ENCODE peak calls at places on chromosomes 5 and 9, in five cellular contexts. One of them, this sample, is unnamed.

GRCh38 chr5:171092194-171092593 is 216.9 kb upstream of the TLX3 start:
- DNase-seq in B cell: no peak
- DNase-seq in PC-3: peak
- DNase-seq in left ventricle myocardium inferior: no peak
- DNase-seq in gastrocnemius medialis: no peak
- DNase-seq in this sample: no peak

GRCh38 chr5:155485344-155485743 is 471.8 kb downstream of the KIF4B start:
- DNase-seq in gastrocnemius medialis: no peak
- DNase-seq in B cell: no peak
- DNase-seq in left ventricle myocardium inferior: no peak
- DNase-seq in PC-3: no peak
- DNase-seq in this sample: no peak

GRCh38 chr5:143214458-143214857 is 189.0 kb downstream of the NR3C1 start:
- DNase-seq in B cell: no peak
- DNase-seq in left ventricle myocardium inferior: no peak
- DNase-seq in PC-3: no peak
- DNase-seq in gastrocnemius medialis: no peak
- DNase-seq in this sample: no peak

GRCh38 chr5:178522361-178522760 is 67.8 kb downstream of the COL23A1 start:
- DNase-seq in left ventricle myocardium inferior: no peak
- DNase-seq in PC-3: no peak
- DNase-seq in gastrocnemius medialis: no peak
- DNase-seq in B cell: no peak
- DNase-seq in this sample: no peak

GRCh38 chr9:123322771-123323481 is 33.1 kb upstream of the CRB2 start:
- DNase-seq in left ventricle myocardium inferior: no peak
- DNase-seq in PC-3: no peak
- DNase-seq in gastrocnemius medialis: no peak
- DNase-seq in B cell: peak
- DNase-seq in this sample: peak

GRCh38 chr9:100191264-100191663 is 92.2 kb downstream of the INVS start:
- DNase-seq in gastrocnemius medialis: no peak
- DNase-seq in PC-3: no peak
- DNase-seq in B cell: no peak
- DNase-seq in left ventricle myocardium inferior: no peak
- DNase-seq in this sample: no peak

GRCh38 chr9:27548055-27548741 is 18.6 kb upstream of the MOB3B start:
- DNase-seq in B cell: no peak
- DNase-seq in left ventricle myocardium inferior: no peak
- DNase-seq in PC-3: peak
- DNase-seq in gastrocnemius medialis: peak
- DNase-seq in this sample: no peak

GRCh38 chr9:133640160-133640559 is 4.0 kb downstream of the DBH start:
- DNase-seq in gastrocnemius medialis: no peak
- DNase-seq in left ventricle myocardium inferior: no peak
- DNase-seq in PC-3: no peak
- DNase-seq in B cell: no peak
- DNase-seq in this sample: no peak

GRCh38 chr9:111857555-111858211 is 38.9 kb upstream of the UGCG start:
- DNase-seq in B cell: no peak
- DNase-seq in left ventricle myocardium inferior: no peak
- DNase-seq in gastrocnemius medialis: no peak
- DNase-seq in PC-3: peak
- DNase-seq in this sample: no peak

GRCh38 chr9:124343533-124344290 is 71.5 kb downstream of the PSMB7 start:
- DNase-seq in left ventricle myocardium inferior: peak
- DNase-seq in B cell: no peak
- DNase-seq in PC-3: no peak
- DNase-seq in gastrocnemius medialis: no peak
- DNase-seq in this sample: no peak

GRCh38 chr5:53023969-53024368 is 34.8 kb downstream of the ITGA2 start:
- DNase-seq in PC-3: peak
- DNase-seq in left ventricle myocardium inferior: no peak
- DNase-seq in gastrocnemius medialis: no peak
- DNase-seq in B cell: no peak
- DNase-seq in this sample: no peak

GRCh38 chr5:132751444-132751843 is 4.2 kb downstream of the CCNI2 start:
- DNase-seq in left ventricle myocardium inferior: no peak
- DNase-seq in B cell: no peak
- DNase-seq in gastrocnemius medialis: peak
- DNase-seq in PC-3: no peak
- DNase-seq in this sample: no peak

GRCh38 chr5:142151436-142152382 is 43.1 kb downstream of the NDFIP1 start:
- DNase-seq in left ventricle myocardium inferior: no peak
- DNase-seq in B cell: peak
- DNase-seq in PC-3: peak
- DNase-seq in gastrocnemius medialis: no peak
- DNase-seq in this sample: peak

GRCh38 chr5:5192681-5193080 is 52.6 kb downstream of the ADAMTS16 start:
- DNase-seq in PC-3: no peak
- DNase-seq in left ventricle myocardium inferior: no peak
- DNase-seq in gastrocnemius medialis: no peak
- DNase-seq in B cell: no peak
- DNase-seq in this sample: no peak

GRCh38 chr5:85375525-85375924 is 990.8 kb upstream of the EDIL3 start:
- DNase-seq in B cell: no peak
- DNase-seq in gastrocnemius medialis: no peak
- DNase-seq in left ventricle myocardium inferior: no peak
- DNase-seq in PC-3: no peak
- DNase-seq in this sample: no peak

GRCh38 chr5:1830571-1831228 is 29.5 kb downstream of the NDUFS6 start:
- DNase-seq in left ventricle myocardium inferior: no peak
- DNase-seq in gastrocnemius medialis: no peak
- DNase-seq in PC-3: no peak
- DNase-seq in B cell: no peak
- DNase-seq in this sample: no peak

GRCh38 chr9:119370816-119371215 is 1.6 kb upstream of the BRINP1 start:
- DNase-seq in gastrocnemius medialis: no peak
- DNase-seq in left ventricle myocardium inferior: peak
- DNase-seq in PC-3: peak
- DNase-seq in B cell: no peak
- DNase-seq in this sample: no peak

GRCh38 chr5:180873628-180874520 is 12.8 kb upstream of the ZFP62 start:
- DNase-seq in B cell: no peak
- DNase-seq in gastrocnemius medialis: no peak
- DNase-seq in PC-3: no peak
- DNase-seq in left ventricle myocardium inferior: no peak
- DNase-seq in this sample: no peak

GRCh38 chr9:19934301-19934868 is 145.5 kb upstream of the SLC24A2 start:
- DNase-seq in B cell: no peak
- DNase-seq in left ventricle myocardium inferior: peak
- DNase-seq in PC-3: no peak
- DNase-seq in gastrocnemius medialis: no peak
- DNase-seq in this sample: no peak

GRCh38 chr5:143214890-143215289 is 188.6 kb downstream of the NR3C1 start:
- DNase-seq in B cell: no peak
- DNase-seq in left ventricle myocardium inferior: no peak
- DNase-seq in gastrocnemius medialis: no peak
- DNase-seq in PC-3: no peak
- DNase-seq in this sample: no peak

GRCh38 chr5:172106511-172107356 is 81.3 kb downstream of the STK10 start:
- DNase-seq in gastrocnemius medialis: no peak
- DNase-seq in left ventricle myocardium inferior: peak
- DNase-seq in B cell: peak
- DNase-seq in PC-3: peak
- DNase-seq in this sample: peak

GRCh38 chr9:27407966-27408365 is 111.0 kb upstream of the EQTN start:
- DNase-seq in gastrocnemius medialis: no peak
- DNase-seq in PC-3: peak
- DNase-seq in left ventricle myocardium inferior: no peak
- DNase-seq in B cell: no peak
- DNase-seq in this sample: no peak

GRCh38 chr5:35134278-35135030 is 86.7 kb upstream of the AGXT2 start:
- DNase-seq in gastrocnemius medialis: no peak
- DNase-seq in B cell: no peak
- DNase-seq in left ventricle myocardium inferior: no peak
- DNase-seq in PC-3: no peak
- DNase-seq in this sample: no peak

GRCh38 chr9:8717146-8717545 is 917.6 kb upstream of the DMAC1 start:
- DNase-seq in PC-3: no peak
- DNase-seq in B cell: no peak
- DNase-seq in left ventricle myocardium inferior: no peak
- DNase-seq in gastrocnemius medialis: no peak
- DNase-seq in this sample: no peak

GRCh38 chr5:149432861-149433462 is 53.9 kb upstream of the IL17B start:
- DNase-seq in B cell: no peak
- DNase-seq in gastrocnemius medialis: no peak
- DNase-seq in PC-3: no peak
- DNase-seq in left ventricle myocardium inferior: no peak
- DNase-seq in this sample: no peak

GRCh38 chr9:106333487-106333886 is 529.5 kb upstream of the ZNF462 start:
- DNase-seq in left ventricle myocardium inferior: no peak
- DNase-seq in B cell: no peak
- DNase-seq in PC-3: peak
- DNase-seq in gastrocnemius medialis: no peak
- DNase-seq in this sample: no peak

GRCh38 chr9:78972303-78973002 is 599.3 kb upstream of the TLE4 start:
- DNase-seq in left ventricle myocardium inferior: no peak
- DNase-seq in PC-3: no peak
- DNase-seq in B cell: no peak
- DNase-seq in gastrocnemius medialis: no peak
- DNase-seq in this sample: no peak

GRCh38 chr5:173395257-173395932 is 67.2 kb upstream of the STC2 start:
- DNase-seq in B cell: no peak
- DNase-seq in left ventricle myocardium inferior: no peak
- DNase-seq in gastrocnemius medialis: no peak
- DNase-seq in PC-3: peak
- DNase-seq in this sample: no peak

GRCh38 chr9:6330958-6331634 is 2.9 kb downstream of the TPD52L3 start:
- DNase-seq in B cell: no peak
- DNase-seq in gastrocnemius medialis: no peak
- DNase-seq in left ventricle myocardium inferior: no peak
- DNase-seq in PC-3: no peak
- DNase-seq in this sample: no peak

GRCh38 chr5:114221807-114222206 is 140.1 kb upstream of the KCNN2 start:
- DNase-seq in B cell: no peak
- DNase-seq in left ventricle myocardium inferior: no peak
- DNase-seq in gastrocnemius medialis: no peak
- DNase-seq in PC-3: no peak
- DNase-seq in this sample: no peak

GRCh38 chr5:114223866-114224265 is 138.0 kb upstream of the KCNN2 start:
- DNase-seq in B cell: no peak
- DNase-seq in gastrocnemius medialis: no peak
- DNase-seq in PC-3: peak
- DNase-seq in left ventricle myocardium inferior: no peak
- DNase-seq in this sample: no peak
- TF ChIP-seq CTCF in B cell: no peak
- TF ChIP-seq CTCF in gastrocnemius medialis: no peak
- TF ChIP-seq CTCF in PC-3: peak
- TF ChIP-seq CTCF in left ventricle myocardium inferior: peak
- TF ChIP-seq CTCF in this sample: no peak

GRCh38 chr9:130728721-130729120 is 35.1 kb downstream of the EXOSC2 start:
- DNase-seq in PC-3: peak
- DNase-seq in left ventricle myocardium inferior: no peak
- DNase-seq in B cell: no peak
- DNase-seq in gastrocnemius medialis: no peak
- DNase-seq in this sample: no peak

GRCh38 chr9:130732793-130733221 is 39.2 kb downstream of the EXOSC2 start:
- DNase-seq in PC-3: peak
- DNase-seq in B cell: no peak
- DNase-seq in gastrocnemius medialis: no peak
- DNase-seq in left ventricle myocardium inferior: no peak
- DNase-seq in this sample: no peak

GRCh38 chr9:130731355-130731754 is 37.8 kb downstream of the EXOSC2 start:
- DNase-seq in gastrocnemius medialis: no peak
- DNase-seq in PC-3: no peak
- DNase-seq in B cell: no peak
- DNase-seq in left ventricle myocardium inferior: no peak
- DNase-seq in this sample: no peak

GRCh38 chr9:130729145-130729544 is 35.6 kb downstream of the EXOSC2 start:
- DNase-seq in gastrocnemius medialis: no peak
- DNase-seq in PC-3: no peak
- DNase-seq in left ventricle myocardium inferior: no peak
- DNase-seq in B cell: no peak
- DNase-seq in this sample: no peak

GRCh38 chr9:130732131-130732530 is 38.6 kb downstream of the EXOSC2 start:
- DNase-seq in gastrocnemius medialis: no peak
- DNase-seq in B cell: no peak
- DNase-seq in PC-3: no peak
- DNase-seq in left ventricle myocardium inferior: no peak
- DNase-seq in this sample: no peak
- TF ChIP-seq CTCF in gastrocnemius medialis: no peak
- TF ChIP-seq CTCF in B cell: no peak
- TF ChIP-seq CTCF in PC-3: peak
- TF ChIP-seq CTCF in left ventricle myocardium inferior: peak
- TF ChIP-seq CTCF in this sample: no peak

DNA sequence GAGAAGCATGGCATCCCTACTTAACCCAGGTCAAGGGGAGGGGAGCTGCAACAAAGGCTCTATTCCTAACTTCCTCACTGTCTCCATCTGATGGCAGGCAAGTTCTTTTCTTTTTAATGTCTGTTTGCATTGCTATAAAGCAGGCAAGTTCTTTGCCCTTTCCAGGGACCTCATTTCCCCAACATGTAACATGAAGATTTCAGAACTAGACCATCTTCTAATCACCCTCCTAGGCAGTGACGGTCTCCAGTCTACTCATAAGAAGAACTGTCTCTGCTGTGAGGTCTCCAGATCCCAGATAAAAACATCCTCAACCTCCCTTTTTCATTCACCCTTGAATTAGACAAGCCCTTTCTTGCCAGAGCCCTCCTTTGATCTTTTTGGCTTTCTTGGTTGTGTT is 42.1 kb downstream of the PPP1R2B start:
- DNase-seq in left ventricle myocardium inferior: no peak
- DNase-seq in gastrocnemius medialis: no peak
- DNase-seq in B cell: no peak
- DNase-seq in PC-3: peak
- DNase-seq in this sample: no peak
- TF ChIP-seq CTCF in left ventricle myocardium inferior: no peak
- TF ChIP-seq CTCF in gastrocnemius medialis: no peak
- TF ChIP-seq CTCF in B cell: no peak
- TF ChIP-seq CTCF in PC-3: no peak
- TF ChIP-seq CTCF in this sample: no peak

DNA sequence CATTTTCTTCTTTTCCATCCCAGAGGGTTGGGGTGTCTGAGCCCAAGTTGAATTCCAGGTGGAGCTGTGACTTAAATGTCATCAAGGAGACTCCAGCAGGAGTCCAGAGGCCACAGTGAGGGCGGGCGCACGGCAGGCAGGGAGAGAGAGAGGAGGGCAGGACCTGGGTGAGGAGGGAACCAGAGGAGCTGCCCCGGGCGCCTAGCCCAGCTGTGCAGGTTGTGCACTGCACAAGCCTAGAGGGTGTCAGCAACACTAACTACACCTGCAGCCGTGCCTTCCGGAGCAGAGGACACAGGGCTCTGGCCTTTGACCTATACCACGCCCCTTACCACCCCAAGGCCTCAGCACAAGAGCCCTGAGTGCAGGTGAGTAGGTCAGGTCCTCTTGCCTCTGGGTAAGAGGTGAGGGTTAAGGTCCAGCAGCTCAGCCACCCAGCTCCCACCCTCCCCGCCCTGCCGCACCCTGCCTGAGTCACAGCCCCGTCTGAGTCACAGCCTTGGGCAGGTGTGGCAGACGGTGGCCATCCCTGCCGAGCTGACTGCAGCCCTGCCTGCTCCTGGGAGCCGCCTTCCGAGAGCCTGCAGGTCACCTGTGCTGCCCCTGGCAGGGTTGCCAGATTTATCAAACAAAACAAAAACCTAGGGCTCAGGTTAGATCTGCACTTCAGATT is 6.4 kb upstream of the AGPAT2 start:
- DNase-seq in PC-3: peak
- DNase-seq in gastrocnemius medialis: peak
- DNase-seq in left ventricle myocardium inferior: no peak
- DNase-seq in B cell: no peak
- DNase-seq in this sample: no peak
- TF ChIP-seq CTCF in PC-3: no peak
- TF ChIP-seq CTCF in gastrocnemius medialis: no peak
- TF ChIP-seq CTCF in left ventricle myocardium inferior: no peak
- TF ChIP-seq CTCF in B cell: no peak
- TF ChIP-seq CTCF in this sample: no peak